ENCODE peak calls at places on chromosome 7, in five cellular contexts. One of them, this sample, is unnamed.
A peak's percentile ranks its signal among the peaks of the same experiment; 100 is the strongest.

GRCh38 chr7:42283553-42283952 is 46.5 kb upstream of the GLI3 start:
- DNase-seq in HCT116: no peak
- DNase-seq in K562: no peak
- DNase-seq in HepG2: no peak
- DNase-seq in H1: no peak
- DNase-seq in this sample: no peak

GRCh38 chr7:149007615-149008014 is 20.7 kb downstream of the PDIA4 start:
- DNase-seq in HCT116: no peak
- DNase-seq in K562: peak; percentile 43
- DNase-seq in HepG2: no peak
- DNase-seq in H1: no peak
- DNase-seq in this sample: no peak

GRCh38 chr7:136857573-136857972 is 10.9 kb upstream of the CHRM2 start:
- DNase-seq in HCT116: no peak
- DNase-seq in K562: no peak
- DNase-seq in HepG2: no peak
- DNase-seq in H1: no peak
- DNase-seq in this sample: no peak

GRCh38 chr7:23067271-23067670 is 38.3 kb upstream of the KLHL7 start:
- DNase-seq in HCT116: no peak
- DNase-seq in K562: no peak
- DNase-seq in HepG2: no peak
- DNase-seq in H1: no peak
- DNase-seq in this sample: no peak

GRCh38 chr7:31811650-31812461 is 124.8 kb downstream of the PPP1R17 start:
- DNase-seq in HCT116: no peak
- DNase-seq in K562: no peak
- DNase-seq in HepG2: no peak
- DNase-seq in H1: no peak
- DNase-seq in this sample: peak; percentile 58

GRCh38 chr7:148883233-148884048 is 650 bp downstream of the EZH2 start:
- DNase-seq in HCT116: no peak
- DNase-seq in K562: peak; percentile 60
- DNase-seq in HepG2: no peak
- DNase-seq in H1: peak; percentile 71
- DNase-seq in this sample: no peak

GRCh38 chr7:17239046-17239445 is 59.4 kb upstream of the AHR start:
- DNase-seq in HCT116: no peak
- DNase-seq in K562: no peak
- DNase-seq in HepG2: no peak
- DNase-seq in H1: no peak
- DNase-seq in this sample: no peak

GRCh38 chr7:139054101-139054500 is 18.3 kb upstream of the ZC3HAV1L start:
- DNase-seq in HCT116: no peak
- DNase-seq in K562: no peak
- DNase-seq in HepG2: no peak
- DNase-seq in H1: no peak
- DNase-seq in this sample: no peak

GRCh38 chr7:109873296-109873695 is 1217.6 kb upstream of the LRRN3 start:
- DNase-seq in HCT116: no peak
- DNase-seq in K562: no peak
- DNase-seq in HepG2: no peak
- DNase-seq in H1: no peak
- DNase-seq in this sample: no peak

GRCh38 chr7:22814261-22815208 is 8.1 kb downstream of the TOMM7 start:
- DNase-seq in HCT116: no peak
- DNase-seq in K562: no peak
- DNase-seq in HepG2: peak; percentile 84
- DNase-seq in H1: no peak
- DNase-seq in this sample: no peak

GRCh38 chr7:3463696-3464095 is 162.6 kb downstream of the SDK1 start:
- DNase-seq in HCT116: no peak
- DNase-seq in K562: no peak
- DNase-seq in HepG2: no peak
- DNase-seq in H1: no peak
- DNase-seq in this sample: no peak

GRCh38 chr7:2029211-2029905 is 203.4 kb downstream of the MAD1L1 start:
- DNase-seq in HCT116: no peak
- DNase-seq in K562: no peak
- DNase-seq in HepG2: no peak
- DNase-seq in H1: no peak
- DNase-seq in this sample: no peak

GRCh38 chr7:1296727-1297475 is 64.2 kb downstream of the UNCX start:
- DNase-seq in HCT116: no peak
- DNase-seq in K562: no peak
- DNase-seq in HepG2: no peak
- DNase-seq in H1: no peak
- DNase-seq in this sample: no peak

GRCh38 chr7:88306590-88307048 is at the start of gene STEAP4:
- DNase-seq in HCT116: peak; percentile 19
- DNase-seq in K562: no peak
- DNase-seq in HepG2: no peak
- DNase-seq in H1: peak; percentile 69
- DNase-seq in this sample: no peak

GRCh38 chr7:129010075-129010474 is 44.8 kb downstream of the TNPO3 start:
- DNase-seq in HCT116: no peak
- DNase-seq in K562: no peak
- DNase-seq in HepG2: no peak
- DNase-seq in H1: no peak
- DNase-seq in this sample: no peak

GRCh38 chr7:42491106-42491505 is 254.1 kb upstream of the GLI3 start:
- DNase-seq in HCT116: no peak
- DNase-seq in K562: no peak
- DNase-seq in HepG2: no peak
- DNase-seq in H1: no peak
- DNase-seq in this sample: no peak

GRCh38 chr7:87231243-87231642 is 11.7 kb upstream of the TMEM243 start:
- DNase-seq in HCT116: no peak
- DNase-seq in K562: no peak
- DNase-seq in HepG2: no peak
- DNase-seq in H1: no peak
- DNase-seq in this sample: no peak

GRCh38 chr7:96359876-96360275 is 38.0 kb upstream of the SLC25A13 start:
- DNase-seq in HCT116: no peak
- DNase-seq in K562: no peak
- DNase-seq in HepG2: peak; percentile 81
- DNase-seq in H1: no peak
- DNase-seq in this sample: peak; percentile 3

GRCh38 chr7:129332354-129333056 is 101.7 kb upstream of the STRIP2 start:
- DNase-seq in HCT116: no peak
- DNase-seq in K562: no peak
- DNase-seq in HepG2: no peak
- DNase-seq in H1: no peak
- DNase-seq in this sample: no peak

GRCh38 chr7:152647-153046 is 39.7 kb upstream of the FAM20C start:
- DNase-seq in HCT116: no peak
- DNase-seq in K562: no peak
- DNase-seq in HepG2: no peak
- DNase-seq in H1: no peak
- DNase-seq in this sample: no peak

GRCh38 chr7:149799397-149800168 is 26.2 kb upstream of the ZNF467 start:
- DNase-seq in HCT116: no peak
- DNase-seq in K562: peak; percentile 70
- DNase-seq in HepG2: peak; percentile 35
- DNase-seq in H1: peak; percentile 91
- DNase-seq in this sample: no peak

GRCh38 chr7:148390381-148390780 is 200.2 kb upstream of the C7orf33 start:
- DNase-seq in HCT116: no peak
- DNase-seq in K562: no peak
- DNase-seq in HepG2: no peak
- DNase-seq in H1: peak; percentile 3
- DNase-seq in this sample: no peak

GRCh38 chr7:42972703-42973500 is 40.7 kb downstream of the MRPL32 start:
- DNase-seq in HCT116: no peak
- DNase-seq in K562: peak; percentile 32
- DNase-seq in HepG2: peak; percentile 20
- DNase-seq in H1: no peak
- DNase-seq in this sample: no peak

GRCh38 chr7:18458830-18459229 is 36.7 kb upstream of the HDAC9 start:
- DNase-seq in HCT116: no peak
- DNase-seq in K562: no peak
- DNase-seq in HepG2: no peak
- DNase-seq in H1: no peak
- DNase-seq in this sample: no peak

GRCh38 chr7:68014031-68014774 is 1017.6 kb downstream of the TYW1 start:
- DNase-seq in HCT116: no peak
- DNase-seq in K562: no peak
- DNase-seq in HepG2: no peak
- DNase-seq in H1: no peak
- DNase-seq in this sample: no peak

GRCh38 chr7:142611566-142612250 is 137.6 kb upstream of the PRSS1 start:
- DNase-seq in HCT116: no peak
- DNase-seq in K562: no peak
- DNase-seq in HepG2: no peak
- DNase-seq in H1: no peak
- DNase-seq in this sample: no peak

GRCh38 chr7:50857804-50858203 is 75.1 kb upstream of the GRB10 start:
- DNase-seq in HCT116: no peak
- DNase-seq in K562: no peak
- DNase-seq in HepG2: no peak
- DNase-seq in H1: peak; percentile 22
- DNase-seq in this sample: no peak

GRCh38 chr7:50860174-50860573 is 77.5 kb upstream of the GRB10 start:
- DNase-seq in HCT116: no peak
- DNase-seq in K562: no peak
- DNase-seq in HepG2: no peak
- DNase-seq in H1: no peak
- DNase-seq in this sample: no peak

GRCh38 chr7:50863053-50863452 is 80.4 kb upstream of the GRB10 start:
- DNase-seq in HCT116: no peak
- DNase-seq in K562: no peak
- DNase-seq in HepG2: no peak
- DNase-seq in H1: no peak
- DNase-seq in this sample: no peak

GRCh38 chr7:50858528-50859245 is 76.0 kb upstream of the GRB10 start:
- DNase-seq in HCT116: no peak
- DNase-seq in K562: no peak
- DNase-seq in HepG2: no peak
- DNase-seq in H1: peak; percentile 10
- DNase-seq in this sample: no peak

DNA sequence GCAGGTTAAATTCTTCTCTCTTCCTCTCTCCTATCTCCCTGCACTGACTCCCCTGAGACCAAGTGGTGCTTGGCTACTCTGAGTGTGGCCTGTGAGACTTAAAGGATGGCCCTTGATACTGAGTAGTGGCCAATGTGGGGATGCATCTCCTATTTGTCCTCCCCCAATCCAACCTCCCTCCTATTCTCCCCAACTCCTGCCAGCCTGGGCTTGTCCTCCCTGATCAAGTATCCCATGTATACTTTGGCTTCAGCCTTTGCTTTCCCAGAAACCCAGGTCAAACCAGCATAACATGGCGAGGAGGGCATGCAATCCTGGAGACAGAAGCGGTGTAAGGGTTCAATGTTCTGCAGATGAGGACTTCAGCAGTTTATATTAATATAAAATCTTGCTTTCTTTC is 77.9 kb upstream of the GRB10 start:
- DNase-seq in HCT116: no peak
- DNase-seq in K562: no peak
- DNase-seq in HepG2: no peak
- DNase-seq in H1: no peak
- DNase-seq in this sample: no peak
- TF ChIP-seq CTCF in HCT116: no peak
- TF ChIP-seq CTCF in K562: no peak
- TF ChIP-seq CTCF in HepG2: no peak
- TF ChIP-seq CTCF in H1: no peak
- TF ChIP-seq CTCF in this sample: no peak

GRCh38 chr7:52502281-52502680 is 533.2 kb upstream of the POM121L12 start:
- DNase-seq in HCT116: no peak
- DNase-seq in K562: no peak
- DNase-seq in HepG2: no peak
- DNase-seq in H1: no peak
- DNase-seq in this sample: no peak

GRCh38 chr7:52506325-52506724 is 529.1 kb upstream of the POM121L12 start:
- DNase-seq in HCT116: no peak
- DNase-seq in K562: no peak
- DNase-seq in HepG2: no peak
- DNase-seq in H1: no peak
- DNase-seq in this sample: no peak

GRCh38 chr7:52501696-52502095 is 533.7 kb upstream of the POM121L12 start:
- DNase-seq in HCT116: no peak
- DNase-seq in K562: no peak
- DNase-seq in HepG2: no peak
- DNase-seq in H1: no peak
- DNase-seq in this sample: no peak

GRCh38 chr7:52504546-52504945 is 530.9 kb upstream of the POM121L12 start:
- DNase-seq in HCT116: no peak
- DNase-seq in K562: no peak
- DNase-seq in HepG2: no peak
- DNase-seq in H1: no peak
- DNase-seq in this sample: no peak

GRCh38 chr7:52507546-52507945 is 527.9 kb upstream of the POM121L12 start:
- DNase-seq in HCT116: no peak
- DNase-seq in K562: no peak
- DNase-seq in HepG2: no peak
- DNase-seq in H1: no peak
- DNase-seq in this sample: no peak
- TF ChIP-seq SRF in HCT116: no peak
- TF ChIP-seq SRF in K562: no peak
- TF ChIP-seq SRF in HepG2: no peak
- TF ChIP-seq SRF in H1: no peak
- TF ChIP-seq SRF in this sample: no peak

GRCh38 chr7:6579446-6579845 is 2.2 kb downstream of the ZDHHC4 start:
- DNase-seq in HCT116: no peak
- DNase-seq in K562: peak; percentile 30
- DNase-seq in HepG2: peak; percentile 23
- DNase-seq in H1: no peak
- DNase-seq in this sample: no peak
- TF ChIP-seq CTCF in HCT116: no peak
- TF ChIP-seq CTCF in K562: peak; percentile 39
- TF ChIP-seq CTCF in HepG2: peak; percentile 19
- TF ChIP-seq CTCF in H1: peak; percentile 12
- TF ChIP-seq CTCF in this sample: peak; percentile 31

GRCh38 chr7:27961255-27961654 is 219.3 kb downstream of the JAZF1 start:
- DNase-seq in HCT116: peak; percentile 54
- DNase-seq in K562: no peak
- DNase-seq in HepG2: no peak
- DNase-seq in H1: no peak
- DNase-seq in this sample: no peak
- TF ChIP-seq SRF in HCT116: no peak
- TF ChIP-seq SRF in K562: no peak
- TF ChIP-seq SRF in HepG2: no peak
- TF ChIP-seq SRF in H1: no peak
- TF ChIP-seq SRF in this sample: no peak

GRCh38 chr7:80781561-80781979 is 137.3 kb downstream of the SEMA3C start:
- DNase-seq in HCT116: peak; percentile 50
- DNase-seq in K562: no peak
- DNase-seq in HepG2: no peak
- DNase-seq in H1: no peak
- DNase-seq in this sample: no peak
- TF ChIP-seq CTCF in HCT116: no peak
- TF ChIP-seq CTCF in K562: no peak
- TF ChIP-seq CTCF in HepG2: no peak
- TF ChIP-seq CTCF in H1: no peak
- TF ChIP-seq CTCF in this sample: no peak